ENCODE peak calls at places on chromosomes 13 and 19, in seven cellular contexts. D is WERI-Rb-1, W is AG04450, S is coronary artery, J is pancreas, G is spleen, A is ascending aorta. B is an unnamed sample.
A peak's percentile ranks its signal among the peaks of the same experiment; 100 is the strongest.

GRCh38 chr13:106678646-106679045 is 110.7 kb upstream of the ARGLU1 start:
- DNase-seq in D (no peak), W (no peak), S (no peak), J (no peak), G (no peak), A (no peak), B (no peak)

GRCh38 chr19:44857837-44858236 is 11.7 kb downstream of the NECTIN2 start:
- DNase-seq in D (no peak), W (no peak), S (no peak), J (no peak), G (no peak), A (no peak), B (no peak)

GRCh38 chr19:805600-806550 is 8.6 kb downstream of the PTBP1 start:
- DNase-seq in D (no peak), W (no peak), S (no peak), J (no peak), G (no peak), A (no peak), B (peak; percentile 64)

GRCh38 chr13:109840201-109840892 is 54.0 kb upstream of the IRS2 start:
- DNase-seq in D (peak; percentile 70), W (no peak), S (no peak), J (no peak), G (no peak), A (no peak), B (no peak)

GRCh38 chr13:91216928-91217700 is 130.4 kb upstream of the MIR17HG start:
- DNase-seq in D (no peak), W (no peak), S (no peak), J (no peak), G (no peak), A (no peak), B (no peak)

GRCh38 chr13:77611068-77611467 is 75.6 kb downstream of the SCEL start:
- DNase-seq in D (no peak), W (no peak), S (no peak), J (no peak), G (no peak), A (no peak), B (no peak)

GRCh38 chr13:39942901-39943273 is 287.4 kb downstream of the COG6 start:
- DNase-seq in D (peak; percentile 58), W (peak; percentile 33), S (no peak), J (peak; percentile 81), G (peak; percentile 87), A (no peak), B (peak; percentile 78)

GRCh38 chr13:19742651-19743050 is 40.1 kb downstream of the PSPC1 start:
- DNase-seq in D (no peak), W (no peak), S (no peak), J (no peak), G (no peak), A (no peak), B (no peak)

GRCh38 chr13:106602178-106602577 is 34.2 kb upstream of the ARGLU1 start:
- DNase-seq in D (no peak), W (no peak), S (no peak), J (no peak), G (no peak), A (no peak), B (no peak)

GRCh38 chr13:77343841-77344240 is 16.9 kb upstream of the MYCBP2 start:
- DNase-seq in D (no peak), W (no peak), S (no peak), J (no peak), G (no peak), A (no peak), B (no peak)

GRCh38 chr19:40413291-40413994 is at the start of gene PRX:
- DNase-seq in D (peak; percentile 77), W (no peak), S (no peak), J (no peak), G (no peak), A (no peak), B (no peak)

GRCh38 chr13:113820813-113821651 is 42.8 kb downstream of the GAS6 start:
- DNase-seq in D (no peak), W (peak; percentile 97), S (peak; percentile 89), J (no peak), G (peak; percentile 79), A (peak; percentile 33), B (no peak)

GRCh38 chr19:49056101-49056901 is 1.2 kb downstream of the CGB7 start:
- DNase-seq in D (peak; percentile 72), W (no peak), S (no peak), J (peak; percentile 87), G (peak; percentile 86), A (no peak), B (peak; percentile 82)

GRCh38 chr19:30450101-30450500 is 77.9 kb downstream of the ZNF536 start:
- DNase-seq in D (no peak), W (no peak), S (no peak), J (no peak), G (peak; percentile 62), A (no peak), B (no peak)

GRCh38 chr19:29480507-29480906 is 45.3 kb upstream of the VSTM2B start:
- DNase-seq in D (no peak), W (no peak), S (no peak), J (peak; percentile 23), G (peak; percentile 32), A (no peak), B (no peak)

GRCh38 chr19:52991484-52991883 is 22.2 kb upstream of the ERVV-1 start:
- DNase-seq in D (no peak), W (no peak), S (no peak), J (no peak), G (no peak), A (no peak), B (no peak)

GRCh38 chr13:95298971-95299627 is 2.2 kb downstream of the ABCC4 start:
- DNase-seq in D (no peak), W (peak; percentile 71), S (no peak), J (no peak), G (no peak), A (no peak), B (no peak)

GRCh38 chr19:531009-531752 is 379 bp upstream of the CDC34 start:
- DNase-seq in D (peak; percentile 94), W (peak; percentile 47), S (peak; percentile 83), J (peak; percentile 98), G (peak; percentile 93), A (no peak), B (peak; percentile 92)

GRCh38 chr19:5321851-5322681 is 18.5 kb downstream of the PTPRS start:
- DNase-seq in D (no peak), W (no peak), S (no peak), J (no peak), G (peak; percentile 84), A (no peak), B (no peak)

GRCh38 chr13:44389003-44389666 is 15.5 kb downstream of the SERP2 start:
- DNase-seq in D (no peak), W (no peak), S (no peak), J (no peak), G (no peak), A (no peak), B (no peak)

GRCh38 chr13:23599083-23599925 is 29.1 kb downstream of the TNFRSF19 start:
- DNase-seq in D (no peak), W (no peak), S (no peak), J (no peak), G (no peak), A (no peak), B (no peak)
- TF ChIP-seq CTCF in D (peak; percentile 16), W (no peak), S (no peak), J (no peak), G (no peak), A (no peak), B (no peak)

DNA sequence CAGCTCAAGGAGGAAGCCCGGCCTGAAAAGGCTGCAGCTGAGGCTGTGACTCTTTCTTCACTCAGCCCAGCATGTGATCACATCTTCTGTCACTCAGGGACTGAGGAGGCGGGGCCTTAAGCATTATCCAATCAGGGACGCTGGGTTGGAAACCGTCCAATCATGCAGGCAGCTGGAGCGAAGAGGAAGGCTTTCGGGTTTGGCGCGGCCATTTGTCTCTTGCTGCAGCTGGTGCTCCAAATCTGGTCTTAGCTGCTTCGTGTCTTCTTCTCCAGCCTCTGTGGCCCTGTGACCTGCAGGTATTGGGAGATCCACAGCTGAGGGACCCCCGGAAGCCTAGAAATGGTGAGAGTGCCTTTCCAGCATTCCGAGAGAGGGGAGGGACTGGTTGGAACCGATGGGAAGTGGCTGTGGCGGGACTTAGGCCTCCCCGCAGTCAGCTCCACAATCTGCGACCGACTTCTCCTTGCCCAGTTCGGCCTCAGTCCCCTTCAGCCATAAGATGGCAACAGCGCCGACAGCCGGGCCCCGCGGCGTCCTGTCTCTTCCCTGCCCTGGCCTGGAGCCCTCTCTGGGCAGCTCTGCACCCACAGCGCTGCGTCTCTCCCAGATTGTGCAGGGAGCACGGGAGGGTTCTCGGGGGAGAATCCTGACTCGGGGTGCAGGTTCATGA is at the start of gene ZNF90:
- DNase-seq in D (no peak), W (peak; percentile 92), S (peak; percentile 94), J (peak; percentile 91), G (peak; percentile 90), A (peak; percentile 92), B (peak; percentile 89)
- H3K4me3 ChIP-seq in D (no peak within 1 kb of the TSS), W (peak within 1 kb of the TSS; percentile 68), S (peak within 1 kb of the TSS; percentile 77), J (peak within 1 kb of the TSS; percentile 47), G (peak within 1 kb of the TSS; percentile 64), A (peak within 1 kb of the TSS; percentile 71), B (peak within 1 kb of the TSS; percentile 56)

GRCh38 chr19:33290956-33291622 is 11.2 kb downstream of the CEBPA start:
- DNase-seq in D (no peak), W (no peak), S (no peak), J (peak; percentile 50), G (peak; percentile 66), A (no peak), B (peak; percentile 85)
- H3K27ac ChIP-seq in D (no peak overlapping the region), W (no peak overlapping the region), S (no peak overlapping the region), J (no peak overlapping the region), G (no peak overlapping the region), A (no peak overlapping the region), B (peak overlapping the region; percentile 88)

DNA sequence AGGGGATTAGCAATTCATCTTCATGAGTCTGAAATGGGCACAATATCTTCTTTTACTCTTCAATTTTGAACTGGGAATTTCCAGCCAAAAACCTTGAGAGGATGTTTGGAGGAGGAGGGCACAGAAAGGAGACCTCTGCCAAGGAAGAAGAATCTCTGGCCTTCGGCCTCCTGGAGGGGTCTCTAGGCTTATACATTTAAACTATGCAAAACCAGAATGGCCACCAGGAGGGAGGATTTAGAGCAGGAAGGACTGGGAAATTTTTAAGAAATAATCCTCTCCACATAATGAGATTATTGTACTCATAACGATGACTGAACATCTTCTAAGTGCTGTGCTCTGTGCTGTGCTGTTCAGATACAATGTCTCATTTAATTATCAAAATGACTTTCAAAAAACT is 325.9 kb downstream of the NDFIP2 start:
- DNase-seq in D (no peak), W (no peak), S (no peak), J (no peak), G (no peak), A (no peak), B (no peak)
- TF ChIP-seq CTCF in D (no peak), W (no peak), S (no peak), J (no peak), G (no peak), A (no peak), B (no peak)